ENCODE peak calls at places on chromosome 10, in six cellular contexts. One of them, this sample, is unnamed.

GRCh38 chr10:116765549-116766162 is 23.3 kb upstream of the HSPA12A start:
- DNase-seq in NCI-H1694 treated with DMSO at 0.1 percent for 48 hours: no peak
- DNase-seq in neural crest cell: no peak
- DNase-seq in T follicular helper cell: no peak
- DNase-seq in activated T-cell treated with anti-CD3 and anti-CD28 coated beads, Interleukin-2, amount 50 U/mL, for 24 hours: no peak
- DNase-seq in stimulated activated CD4-positive, alpha-beta T cell treated with anti-CD3 and anti-CD28 coated beads, Interleukin-15, amount 100 ng/mL, for 1 hour: no peak
- DNase-seq in this sample: peak

GRCh38 chr10:77290528-77291155 is 347.0 kb downstream of the KCNMA1 start:
- DNase-seq in NCI-H1694 treated with DMSO at 0.1 percent for 48 hours: no peak
- DNase-seq in T follicular helper cell: no peak
- DNase-seq in activated T-cell treated with anti-CD3 and anti-CD28 coated beads, Interleukin-2, amount 50 U/mL, for 24 hours: no peak
- DNase-seq in stimulated activated CD4-positive, alpha-beta T cell treated with anti-CD3 and anti-CD28 coated beads, Interleukin-15, amount 100 ng/mL, for 1 hour: no peak
- DNase-seq in neural crest cell: no peak
- DNase-seq in this sample: no peak

GRCh38 chr10:59807629-59808620 is 54.7 kb upstream of the MRLN start:
- DNase-seq in NCI-H1694 treated with DMSO at 0.1 percent for 48 hours: no peak
- DNase-seq in activated T-cell treated with anti-CD3 and anti-CD28 coated beads, Interleukin-2, amount 50 U/mL, for 24 hours: no peak
- DNase-seq in T follicular helper cell: no peak
- DNase-seq in neural crest cell: no peak
- DNase-seq in stimulated activated CD4-positive, alpha-beta T cell treated with anti-CD3 and anti-CD28 coated beads, Interleukin-15, amount 100 ng/mL, for 1 hour: no peak
- DNase-seq in this sample: peak

GRCh38 chr10:29689001-29689400 is 54.2 kb upstream of the SVIL start:
- DNase-seq in NCI-H1694 treated with DMSO at 0.1 percent for 48 hours: no peak
- DNase-seq in neural crest cell: no peak
- DNase-seq in stimulated activated CD4-positive, alpha-beta T cell treated with anti-CD3 and anti-CD28 coated beads, Interleukin-15, amount 100 ng/mL, for 1 hour: no peak
- DNase-seq in T follicular helper cell: no peak
- DNase-seq in activated T-cell treated with anti-CD3 and anti-CD28 coated beads, Interleukin-2, amount 50 U/mL, for 24 hours: no peak
- DNase-seq in this sample: no peak

GRCh38 chr10:71767420-71768035 is 5.8 kb downstream of the VSIR start:
- DNase-seq in activated T-cell treated with anti-CD3 and anti-CD28 coated beads, Interleukin-2, amount 50 U/mL, for 24 hours: no peak
- DNase-seq in stimulated activated CD4-positive, alpha-beta T cell treated with anti-CD3 and anti-CD28 coated beads, Interleukin-15, amount 100 ng/mL, for 1 hour: no peak
- DNase-seq in NCI-H1694 treated with DMSO at 0.1 percent for 48 hours: no peak
- DNase-seq in T follicular helper cell: no peak
- DNase-seq in neural crest cell: no peak
- DNase-seq in this sample: no peak

GRCh38 chr10:44972874-44973306 is 5.7 kb downstream of the DEPP1 start:
- DNase-seq in activated T-cell treated with anti-CD3 and anti-CD28 coated beads, Interleukin-2, amount 50 U/mL, for 24 hours: no peak
- DNase-seq in stimulated activated CD4-positive, alpha-beta T cell treated with anti-CD3 and anti-CD28 coated beads, Interleukin-15, amount 100 ng/mL, for 1 hour: no peak
- DNase-seq in NCI-H1694 treated with DMSO at 0.1 percent for 48 hours: no peak
- DNase-seq in neural crest cell: no peak
- DNase-seq in T follicular helper cell: no peak
- DNase-seq in this sample: no peak

GRCh38 chr10:62625484-62625883 is 179.0 kb upstream of the ADO start:
- DNase-seq in stimulated activated CD4-positive, alpha-beta T cell treated with anti-CD3 and anti-CD28 coated beads, Interleukin-15, amount 100 ng/mL, for 1 hour: no peak
- DNase-seq in NCI-H1694 treated with DMSO at 0.1 percent for 48 hours: no peak
- DNase-seq in activated T-cell treated with anti-CD3 and anti-CD28 coated beads, Interleukin-2, amount 50 U/mL, for 24 hours: no peak
- DNase-seq in neural crest cell: no peak
- DNase-seq in T follicular helper cell: no peak
- DNase-seq in this sample: no peak

GRCh38 chr10:62594093-62594520 is 210.4 kb upstream of the ADO start:
- DNase-seq in T follicular helper cell: peak
- DNase-seq in stimulated activated CD4-positive, alpha-beta T cell treated with anti-CD3 and anti-CD28 coated beads, Interleukin-15, amount 100 ng/mL, for 1 hour: no peak
- DNase-seq in NCI-H1694 treated with DMSO at 0.1 percent for 48 hours: no peak
- DNase-seq in activated T-cell treated with anti-CD3 and anti-CD28 coated beads, Interleukin-2, amount 50 U/mL, for 24 hours: peak
- DNase-seq in neural crest cell: peak
- DNase-seq in this sample: peak

GRCh38 chr10:114492351-114493037 is 88.2 kb upstream of the AFAP1L2 start:
- DNase-seq in neural crest cell: no peak
- DNase-seq in activated T-cell treated with anti-CD3 and anti-CD28 coated beads, Interleukin-2, amount 50 U/mL, for 24 hours: no peak
- DNase-seq in NCI-H1694 treated with DMSO at 0.1 percent for 48 hours: peak
- DNase-seq in stimulated activated CD4-positive, alpha-beta T cell treated with anti-CD3 and anti-CD28 coated beads, Interleukin-15, amount 100 ng/mL, for 1 hour: no peak
- DNase-seq in T follicular helper cell: no peak
- DNase-seq in this sample: no peak

GRCh38 chr10:25869067-25869591 is 64.9 kb upstream of the MYO3A start:
- DNase-seq in activated T-cell treated with anti-CD3 and anti-CD28 coated beads, Interleukin-2, amount 50 U/mL, for 24 hours: no peak
- DNase-seq in stimulated activated CD4-positive, alpha-beta T cell treated with anti-CD3 and anti-CD28 coated beads, Interleukin-15, amount 100 ng/mL, for 1 hour: no peak
- DNase-seq in T follicular helper cell: no peak
- DNase-seq in neural crest cell: no peak
- DNase-seq in NCI-H1694 treated with DMSO at 0.1 percent for 48 hours: no peak
- DNase-seq in this sample: no peak

GRCh38 chr10:61554925-61555324 is 101.7 kb upstream of the TMEM26 start:
- DNase-seq in activated T-cell treated with anti-CD3 and anti-CD28 coated beads, Interleukin-2, amount 50 U/mL, for 24 hours: no peak
- DNase-seq in stimulated activated CD4-positive, alpha-beta T cell treated with anti-CD3 and anti-CD28 coated beads, Interleukin-15, amount 100 ng/mL, for 1 hour: no peak
- DNase-seq in neural crest cell: no peak
- DNase-seq in NCI-H1694 treated with DMSO at 0.1 percent for 48 hours: no peak
- DNase-seq in T follicular helper cell: no peak
- DNase-seq in this sample: no peak

GRCh38 chr10:122363722-122364463 is 10.6 kb upstream of the PLEKHA1 start:
- DNase-seq in stimulated activated CD4-positive, alpha-beta T cell treated with anti-CD3 and anti-CD28 coated beads, Interleukin-15, amount 100 ng/mL, for 1 hour: no peak
- DNase-seq in activated T-cell treated with anti-CD3 and anti-CD28 coated beads, Interleukin-2, amount 50 U/mL, for 24 hours: no peak
- DNase-seq in T follicular helper cell: no peak
- DNase-seq in neural crest cell: no peak
- DNase-seq in NCI-H1694 treated with DMSO at 0.1 percent for 48 hours: no peak
- DNase-seq in this sample: no peak

GRCh38 chr10:16520900-16521299 is 779 bp downstream of the C1QL3 start:
- DNase-seq in T follicular helper cell: no peak
- DNase-seq in NCI-H1694 treated with DMSO at 0.1 percent for 48 hours: peak
- DNase-seq in stimulated activated CD4-positive, alpha-beta T cell treated with anti-CD3 and anti-CD28 coated beads, Interleukin-15, amount 100 ng/mL, for 1 hour: no peak
- DNase-seq in neural crest cell: peak
- DNase-seq in activated T-cell treated with anti-CD3 and anti-CD28 coated beads, Interleukin-2, amount 50 U/mL, for 24 hours: peak
- DNase-seq in this sample: peak

GRCh38 chr10:7866191-7866590 is 47.9 kb downstream of the TAF3 start:
- DNase-seq in T follicular helper cell: no peak
- DNase-seq in NCI-H1694 treated with DMSO at 0.1 percent for 48 hours: no peak
- DNase-seq in activated T-cell treated with anti-CD3 and anti-CD28 coated beads, Interleukin-2, amount 50 U/mL, for 24 hours: no peak
- DNase-seq in neural crest cell: no peak
- DNase-seq in stimulated activated CD4-positive, alpha-beta T cell treated with anti-CD3 and anti-CD28 coated beads, Interleukin-15, amount 100 ng/mL, for 1 hour: no peak
- DNase-seq in this sample: no peak

GRCh38 chr10:73635781-73636180 is 5.5 kb downstream of the MYOZ1 start:
- DNase-seq in NCI-H1694 treated with DMSO at 0.1 percent for 48 hours: no peak
- DNase-seq in T follicular helper cell: no peak
- DNase-seq in activated T-cell treated with anti-CD3 and anti-CD28 coated beads, Interleukin-2, amount 50 U/mL, for 24 hours: no peak
- DNase-seq in stimulated activated CD4-positive, alpha-beta T cell treated with anti-CD3 and anti-CD28 coated beads, Interleukin-15, amount 100 ng/mL, for 1 hour: no peak
- DNase-seq in neural crest cell: no peak
- DNase-seq in this sample: no peak

GRCh38 chr10:70733051-70733450 is 52.1 kb downstream of the TBATA start:
- DNase-seq in T follicular helper cell: no peak
- DNase-seq in neural crest cell: no peak
- DNase-seq in activated T-cell treated with anti-CD3 and anti-CD28 coated beads, Interleukin-2, amount 50 U/mL, for 24 hours: no peak
- DNase-seq in stimulated activated CD4-positive, alpha-beta T cell treated with anti-CD3 and anti-CD28 coated beads, Interleukin-15, amount 100 ng/mL, for 1 hour: no peak
- DNase-seq in NCI-H1694 treated with DMSO at 0.1 percent for 48 hours: no peak
- DNase-seq in this sample: no peak

GRCh38 chr10:69337312-69338132 is 59.2 kb downstream of the HK1 start:
- DNase-seq in activated T-cell treated with anti-CD3 and anti-CD28 coated beads, Interleukin-2, amount 50 U/mL, for 24 hours: no peak
- DNase-seq in neural crest cell: no peak
- DNase-seq in T follicular helper cell: no peak
- DNase-seq in NCI-H1694 treated with DMSO at 0.1 percent for 48 hours: peak
- DNase-seq in stimulated activated CD4-positive, alpha-beta T cell treated with anti-CD3 and anti-CD28 coated beads, Interleukin-15, amount 100 ng/mL, for 1 hour: no peak
- DNase-seq in this sample: no peak

GRCh38 chr10:71279590-71280170 is 39.4 kb upstream of the SLC29A3 start:
- DNase-seq in T follicular helper cell: no peak
- DNase-seq in NCI-H1694 treated with DMSO at 0.1 percent for 48 hours: no peak
- DNase-seq in stimulated activated CD4-positive, alpha-beta T cell treated with anti-CD3 and anti-CD28 coated beads, Interleukin-15, amount 100 ng/mL, for 1 hour: no peak
- DNase-seq in activated T-cell treated with anti-CD3 and anti-CD28 coated beads, Interleukin-2, amount 50 U/mL, for 24 hours: no peak
- DNase-seq in neural crest cell: no peak
- DNase-seq in this sample: no peak

GRCh38 chr10:112815238-112816032 is 134.6 kb upstream of the TCF7L2 start:
- DNase-seq in stimulated activated CD4-positive, alpha-beta T cell treated with anti-CD3 and anti-CD28 coated beads, Interleukin-15, amount 100 ng/mL, for 1 hour: no peak
- DNase-seq in activated T-cell treated with anti-CD3 and anti-CD28 coated beads, Interleukin-2, amount 50 U/mL, for 24 hours: no peak
- DNase-seq in NCI-H1694 treated with DMSO at 0.1 percent for 48 hours: no peak
- DNase-seq in T follicular helper cell: no peak
- DNase-seq in neural crest cell: no peak
- DNase-seq in this sample: no peak